ENCODE peak calls at places on chromosomes 3 and 15, in seven cellular contexts. One of them, this sample, is unnamed.

GRCh38 chr3:98556164-98557130 is 24.7 kb downstream of the GPR15 start:
- DNase-seq in HuH-7: no peak
- DNase-seq in fibroblast of the aortic adventitia: peak
- DNase-seq in PC-9: no peak
- DNase-seq in body of pancreas: no peak
- DNase-seq in stimulated activated CD8-positive, alpha-beta memory T cell treated with anti-CD3 and anti-CD28 coated beads, Interleukin-4, amount 100 ng/mL, for 1 hour: peak
- DNase-seq in hypothalamus: no peak
- DNase-seq in this sample: no peak

GRCh38 chr3:184560992-184561328 is 625 bp upstream of the EPHB3 start:
- DNase-seq in PC-9: no peak
- DNase-seq in hypothalamus: no peak
- DNase-seq in body of pancreas: no peak
- DNase-seq in fibroblast of the aortic adventitia: no peak
- DNase-seq in stimulated activated CD8-positive, alpha-beta memory T cell treated with anti-CD3 and anti-CD28 coated beads, Interleukin-4, amount 100 ng/mL, for 1 hour: no peak
- DNase-seq in HuH-7: no peak
- DNase-seq in this sample: no peak

GRCh38 chr3:31248619-31248992 is 284.1 kb upstream of the STT3B start:
- DNase-seq in HuH-7: no peak
- DNase-seq in fibroblast of the aortic adventitia: no peak
- DNase-seq in PC-9: no peak
- DNase-seq in stimulated activated CD8-positive, alpha-beta memory T cell treated with anti-CD3 and anti-CD28 coated beads, Interleukin-4, amount 100 ng/mL, for 1 hour: no peak
- DNase-seq in hypothalamus: no peak
- DNase-seq in body of pancreas: no peak
- DNase-seq in this sample: no peak

GRCh38 chr3:120450261-120450913 is 405 bp downstream of the FSTL1 start:
- DNase-seq in PC-9: peak
- DNase-seq in HuH-7: peak
- DNase-seq in stimulated activated CD8-positive, alpha-beta memory T cell treated with anti-CD3 and anti-CD28 coated beads, Interleukin-4, amount 100 ng/mL, for 1 hour: no peak
- DNase-seq in hypothalamus: no peak
- DNase-seq in body of pancreas: peak
- DNase-seq in fibroblast of the aortic adventitia: no peak
- DNase-seq in this sample: peak

GRCh38 chr3:4417449-4417848 is 49.6 kb downstream of the SUMF1 start:
- DNase-seq in stimulated activated CD8-positive, alpha-beta memory T cell treated with anti-CD3 and anti-CD28 coated beads, Interleukin-4, amount 100 ng/mL, for 1 hour: no peak
- DNase-seq in hypothalamus: no peak
- DNase-seq in HuH-7: no peak
- DNase-seq in body of pancreas: no peak
- DNase-seq in fibroblast of the aortic adventitia: peak
- DNase-seq in PC-9: no peak
- DNase-seq in this sample: no peak

GRCh38 chr3:13557417-13557816 is 8.5 kb downstream of the FBLN2 start:
- DNase-seq in stimulated activated CD8-positive, alpha-beta memory T cell treated with anti-CD3 and anti-CD28 coated beads, Interleukin-4, amount 100 ng/mL, for 1 hour: no peak
- DNase-seq in PC-9: no peak
- DNase-seq in body of pancreas: no peak
- DNase-seq in HuH-7: no peak
- DNase-seq in hypothalamus: no peak
- DNase-seq in fibroblast of the aortic adventitia: no peak
- DNase-seq in this sample: no peak

GRCh38 chr3:19946291-19946831 is 536 bp upstream of the RAB5A start:
- DNase-seq in hypothalamus: no peak
- DNase-seq in body of pancreas: no peak
- DNase-seq in stimulated activated CD8-positive, alpha-beta memory T cell treated with anti-CD3 and anti-CD28 coated beads, Interleukin-4, amount 100 ng/mL, for 1 hour: no peak
- DNase-seq in PC-9: no peak
- DNase-seq in HuH-7: no peak
- DNase-seq in fibroblast of the aortic adventitia: no peak
- DNase-seq in this sample: no peak

GRCh38 chr3:72448858-72449257 is 399.4 kb downstream of the SHQ1 start:
- DNase-seq in body of pancreas: no peak
- DNase-seq in stimulated activated CD8-positive, alpha-beta memory T cell treated with anti-CD3 and anti-CD28 coated beads, Interleukin-4, amount 100 ng/mL, for 1 hour: no peak
- DNase-seq in fibroblast of the aortic adventitia: no peak
- DNase-seq in hypothalamus: no peak
- DNase-seq in PC-9: peak
- DNase-seq in HuH-7: no peak
- DNase-seq in this sample: no peak

GRCh38 chr3:43769471-43770425 is 79.0 kb downstream of the ABHD5 start:
- DNase-seq in fibroblast of the aortic adventitia: peak
- DNase-seq in body of pancreas: peak
- DNase-seq in HuH-7: peak
- DNase-seq in PC-9: peak
- DNase-seq in stimulated activated CD8-positive, alpha-beta memory T cell treated with anti-CD3 and anti-CD28 coated beads, Interleukin-4, amount 100 ng/mL, for 1 hour: peak
- DNase-seq in hypothalamus: peak
- DNase-seq in this sample: peak

GRCh38 chr3:98884675-98885371 is 16.7 kb downstream of the DCBLD2 start:
- DNase-seq in HuH-7: no peak
- DNase-seq in hypothalamus: no peak
- DNase-seq in body of pancreas: no peak
- DNase-seq in fibroblast of the aortic adventitia: peak
- DNase-seq in PC-9: no peak
- DNase-seq in stimulated activated CD8-positive, alpha-beta memory T cell treated with anti-CD3 and anti-CD28 coated beads, Interleukin-4, amount 100 ng/mL, for 1 hour: no peak
- DNase-seq in this sample: no peak

GRCh38 chr15:52021128-52021671 is 2.2 kb downstream of the MAPK6 start:
- DNase-seq in stimulated activated CD8-positive, alpha-beta memory T cell treated with anti-CD3 and anti-CD28 coated beads, Interleukin-4, amount 100 ng/mL, for 1 hour: peak
- DNase-seq in HuH-7: peak
- DNase-seq in hypothalamus: no peak
- DNase-seq in body of pancreas: peak
- DNase-seq in PC-9: peak
- DNase-seq in fibroblast of the aortic adventitia: peak
- DNase-seq in this sample: peak

GRCh38 chr3:61030469-61031035 is 220.7 kb downstream of the FHIT start:
- DNase-seq in stimulated activated CD8-positive, alpha-beta memory T cell treated with anti-CD3 and anti-CD28 coated beads, Interleukin-4, amount 100 ng/mL, for 1 hour: no peak
- DNase-seq in hypothalamus: no peak
- DNase-seq in PC-9: no peak
- DNase-seq in HuH-7: no peak
- DNase-seq in fibroblast of the aortic adventitia: no peak
- DNase-seq in body of pancreas: no peak
- DNase-seq in this sample: no peak

GRCh38 chr3:141011511-141012262 is 39.5 kb upstream of the SPSB4 start:
- DNase-seq in hypothalamus: no peak
- DNase-seq in body of pancreas: peak
- DNase-seq in HuH-7: peak
- DNase-seq in PC-9: peak
- DNase-seq in stimulated activated CD8-positive, alpha-beta memory T cell treated with anti-CD3 and anti-CD28 coated beads, Interleukin-4, amount 100 ng/mL, for 1 hour: peak
- DNase-seq in fibroblast of the aortic adventitia: peak
- DNase-seq in this sample: peak

GRCh38 chr3:41199866-41200668 is 762 bp downstream of the CTNNB1 start:
- DNase-seq in body of pancreas: peak
- DNase-seq in HuH-7: peak
- DNase-seq in stimulated activated CD8-positive, alpha-beta memory T cell treated with anti-CD3 and anti-CD28 coated beads, Interleukin-4, amount 100 ng/mL, for 1 hour: no peak
- DNase-seq in fibroblast of the aortic adventitia: peak
- DNase-seq in PC-9: peak
- DNase-seq in hypothalamus: no peak
- DNase-seq in this sample: peak

GRCh38 chr3:88180398-88180999 is 30.7 kb downstream of the C3orf38 start:
- DNase-seq in PC-9: no peak
- DNase-seq in fibroblast of the aortic adventitia: peak
- DNase-seq in stimulated activated CD8-positive, alpha-beta memory T cell treated with anti-CD3 and anti-CD28 coated beads, Interleukin-4, amount 100 ng/mL, for 1 hour: no peak
- DNase-seq in HuH-7: no peak
- DNase-seq in hypothalamus: no peak
- DNase-seq in body of pancreas: no peak
- DNase-seq in this sample: peak

GRCh38 chr3:15011174-15011573 is 53.9 kb downstream of the MRPS25 start:
- DNase-seq in fibroblast of the aortic adventitia: no peak
- DNase-seq in stimulated activated CD8-positive, alpha-beta memory T cell treated with anti-CD3 and anti-CD28 coated beads, Interleukin-4, amount 100 ng/mL, for 1 hour: no peak
- DNase-seq in PC-9: no peak
- DNase-seq in body of pancreas: no peak
- DNase-seq in HuH-7: no peak
- DNase-seq in hypothalamus: no peak
- DNase-seq in this sample: peak

GRCh38 chr15:93018574-93018973 is 70.4 kb downstream of the RGMA start:
- DNase-seq in hypothalamus: no peak
- DNase-seq in HuH-7: no peak
- DNase-seq in stimulated activated CD8-positive, alpha-beta memory T cell treated with anti-CD3 and anti-CD28 coated beads, Interleukin-4, amount 100 ng/mL, for 1 hour: no peak
- DNase-seq in body of pancreas: no peak
- DNase-seq in PC-9: no peak
- DNase-seq in fibroblast of the aortic adventitia: peak
- DNase-seq in this sample: no peak

GRCh38 chr3:77232557-77232956 is 192.7 kb downstream of the ROBO2 start:
- DNase-seq in PC-9: no peak
- DNase-seq in hypothalamus: no peak
- DNase-seq in HuH-7: no peak
- DNase-seq in stimulated activated CD8-positive, alpha-beta memory T cell treated with anti-CD3 and anti-CD28 coated beads, Interleukin-4, amount 100 ng/mL, for 1 hour: no peak
- DNase-seq in fibroblast of the aortic adventitia: no peak
- DNase-seq in body of pancreas: no peak
- DNase-seq in this sample: no peak

GRCh38 chr3:171846594-171846993 is 3.4 kb downstream of the TMEM212 start:
- DNase-seq in HuH-7: no peak
- DNase-seq in hypothalamus: no peak
- DNase-seq in stimulated activated CD8-positive, alpha-beta memory T cell treated with anti-CD3 and anti-CD28 coated beads, Interleukin-4, amount 100 ng/mL, for 1 hour: no peak
- DNase-seq in fibroblast of the aortic adventitia: peak
- DNase-seq in body of pancreas: no peak
- DNase-seq in PC-9: no peak
- DNase-seq in this sample: no peak